ENCODE peak calls at places on chromosome 20, in nine cellular contexts. F, M, N, L, U, K, W, Y and P are unnamed samples.

GRCh38 chr20:53255102-53255710 is 283.0 kb downstream of the TSHZ2 start:
- DNase-seq in N (no peak), L (no peak), F (no peak), U (no peak), K (no peak), Y (no peak), W (no peak), M (no peak), P (no peak)

GRCh38 chr20:41748051-41748450 is 129.9 kb upstream of the CHD6 start:
- DNase-seq in K (no peak), Y (no peak), M (no peak), F (no peak), W (no peak), N (no peak), U (no peak), L (no peak), P (no peak)

GRCh38 chr20:58112017-58112781 is 116.3 kb downstream of the ANKRD60 start:
- DNase-seq in M (no peak), F (no peak), K (no peak), U (no peak), L (no peak), N (no peak), W (no peak), Y (no peak), P (no peak)

GRCh38 chr20:19506021-19506420 is 252.0 kb upstream of the RIN2 start:
- DNase-seq in N (no peak), Y (no peak), F (no peak), M (no peak), L (no peak), U (no peak), W (no peak), K (no peak), P (no peak)

GRCh38 chr20:653110-653589 is at the start of gene SRXN1:
- DNase-seq in F (peak), U (peak), K (peak), W (peak), L (peak), N (peak), M (peak), Y (peak), P (peak)

GRCh38 chr20:14865169-14865568 is 527.8 kb upstream of the FLRT3 start:
- DNase-seq in K (no peak), Y (no peak), F (no peak), U (no peak), L (no peak), M (no peak), W (no peak), N (no peak), P (no peak)

GRCh38 chr20:36285746-36286447 is 20.2 kb upstream of the DLGAP4 start:
- DNase-seq in F (no peak), L (no peak), U (no peak), M (no peak), W (no peak), N (no peak), Y (no peak), K (no peak), P (no peak)

GRCh38 chr20:34111057-34111711 is 859 bp downstream of the EIF2S2 start:
- DNase-seq in Y (no peak), M (no peak), F (no peak), W (no peak), L (no peak), K (peak), U (peak), N (no peak), P (no peak)

GRCh38 chr20:51577432-51578144 is 35.1 kb upstream of the NFATC2 start:
- DNase-seq in K (no peak), L (no peak), U (no peak), Y (no peak), N (no peak), F (no peak), M (no peak), W (no peak), P (no peak)

GRCh38 chr20:12411246-12411940 is 493.7 kb downstream of the BTBD3 start:
- DNase-seq in L (no peak), F (no peak), U (no peak), N (no peak), W (no peak), M (no peak), Y (no peak), K (no peak), P (no peak)